ENCODE peak calls at places on chromosome 12, in four cellular contexts. H is heart left ventricle; Z is effector memory CD4-positive, alpha-beta T cell; K is CD8-positive, alpha-beta T cell. U is an unnamed sample.

GRCh38 chr12:19951664-19952063 is 416.7 kb upstream of the PDE3A start:
- DNase-seq in Z (no peak), K (no peak), H (no peak), U (no peak)

GRCh38 chr12:7242176-7243101 is 53.0 kb downstream of the PEX5 start:
- DNase-seq in K (no peak), Z (no peak), H (no peak), U (no peak)

GRCh38 chr12:122166422-122167327 is 7.3 kb downstream of the IL31 start:
- DNase-seq in K (peak; percentile 23), Z (no peak), H (no peak), U (no peak)

GRCh38 chr12:69502342-69503081 is 32.3 kb downstream of the FRS2 start:
- DNase-seq in K (no peak), Z (no peak), H (no peak), U (no peak)

GRCh38 chr12:8949525-8950286 is at the start of gene M6PR:
- DNase-seq in K (peak; percentile 87), Z (peak; percentile 75), H (peak; percentile 94), U (peak; percentile 76)

GRCh38 chr12:100234166-100234565 is 32.7 kb downstream of the DEPDC4 start:
- DNase-seq in H (no peak), K (no peak), Z (no peak), U (no peak)

GRCh38 chr12:26732010-26732908 is 100.7 kb downstream of the ITPR2 start:
- DNase-seq in Z (no peak), H (no peak), K (no peak), U (no peak)

GRCh38 chr12:107200394-107200793 is 107.0 kb upstream of the CRY1 start:
- DNase-seq in K (no peak), Z (no peak), H (no peak), U (no peak)

GRCh38 chr12:77377116-77377515 is 311.7 kb upstream of the E2F7 start:
- DNase-seq in Z (no peak), H (no peak), K (no peak), U (no peak)

GRCh38 chr12:79891506-79892162 is 43.3 kb downstream of the PPP1R12A start:
- DNase-seq in K (no peak), H (no peak), Z (no peak), U (no peak)

GRCh38 chr12:80707830-80708534 is 548 bp downstream of the MYF6 start:
- DNase-seq in K (no peak), Z (no peak), H (no peak), U (no peak)

GRCh38 chr12:3962661-3963483 is 89.7 kb upstream of the PARP11 start:
- DNase-seq in K (peak; percentile 77), Z (peak; percentile 41), H (no peak), U (no peak)

GRCh38 chr12:124319368-124320050 is 24.6 kb downstream of the RFLNA start:
- DNase-seq in H (no peak), Z (no peak), K (no peak), U (no peak)

GRCh38 chr12:116863275-116863767 is 17.9 kb downstream of the HRK start:
- DNase-seq in Z (no peak), H (no peak), K (no peak), U (no peak)

GRCh38 chr12:45866299-45866698 is 124.1 kb downstream of the SCAF11 start:
- DNase-seq in Z (no peak), H (no peak), K (no peak), U (no peak)

GRCh38 chr12:85280138-85280983 is at the start of gene ALX1:
- DNase-seq in K (no peak), Z (no peak), H (no peak), U (no peak)

GRCh38 chr12:90280033-90280432 is 571.4 kb upstream of the ATP2B1 start:
- DNase-seq in H (no peak), K (no peak), Z (no peak), U (no peak)

GRCh38 chr12:54394281-54394719 is 9.8 kb upstream of the ZNF385A start:
- DNase-seq in H (peak; percentile 58), K (peak; percentile 56), Z (no peak), U (no peak)

GRCh38 chr12:70744133-70744532 is 106.9 kb upstream of the PTPRB start:
- DNase-seq in K (no peak), Z (no peak), H (no peak), U (no peak)

GRCh38 chr12:54220092-54220557 is 31.3 kb upstream of the SMUG1 start:
- DNase-seq in H (peak; percentile 61), K (peak; percentile 63), Z (peak; percentile 19), U (peak; percentile 72)

GRCh38 chr12:13945641-13946040 is 35.8 kb downstream of the GRIN2B start:
- DNase-seq in K (no peak), Z (no peak), H (no peak), U (no peak)

GRCh38 chr12:645563-646071 is 17.6 kb downstream of the NINJ2 start:
- DNase-seq in K (no peak), Z (no peak), H (peak; percentile 66), U (no peak)

GRCh38 chr12:82993610-82994009 is 306.9 kb downstream of the TMTC2 start:
- DNase-seq in K (no peak), H (no peak), Z (no peak), U (no peak)

GRCh38 chr12:10272466-10272865 is 35.2 kb upstream of the KLRD1 start:
- DNase-seq in K (no peak), Z (no peak), H (no peak), U (no peak)

GRCh38 chr12:32534698-32535097 is 135.3 kb downstream of the FGD4 start:
- DNase-seq in Z (no peak), K (no peak), H (no peak), U (no peak)
- H3K4me3 ChIP-seq in Z (no peak overlapping the region), K (no peak overlapping the region), H (peak overlapping the region; percentile 44), U (peak overlapping the region; percentile 48)

DNA sequence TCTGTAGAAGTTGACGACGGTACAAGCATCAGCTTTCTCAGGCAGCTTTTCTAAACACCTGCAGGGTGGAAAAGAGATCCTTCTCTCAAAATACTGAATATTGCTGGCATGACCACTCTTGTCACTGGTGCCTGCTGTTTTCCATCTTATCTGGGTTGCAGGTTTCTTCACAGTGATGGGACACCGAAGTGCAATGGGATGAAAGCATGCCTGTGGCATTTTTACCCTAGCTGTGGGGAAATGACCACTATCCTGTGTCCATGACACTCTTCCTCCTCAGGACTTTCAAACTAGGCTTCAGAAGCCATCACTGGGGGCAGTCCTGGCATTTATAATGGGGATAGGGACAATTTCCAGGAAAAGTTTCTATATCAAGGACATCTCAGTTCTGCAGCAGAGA is 98.5 kb downstream of the ETV6 start:
- DNase-seq in Z (no peak), K (no peak), H (no peak), U (no peak)
- H3K4me1 ChIP-seq in Z (no peaks in the 10 kb centered on the region), K (no peaks in the 10 kb centered on the region), H (peaks cover 17% of the 10 kb centered on the region), U (peaks cover 5% of the 10 kb centered on the region)

DNA sequence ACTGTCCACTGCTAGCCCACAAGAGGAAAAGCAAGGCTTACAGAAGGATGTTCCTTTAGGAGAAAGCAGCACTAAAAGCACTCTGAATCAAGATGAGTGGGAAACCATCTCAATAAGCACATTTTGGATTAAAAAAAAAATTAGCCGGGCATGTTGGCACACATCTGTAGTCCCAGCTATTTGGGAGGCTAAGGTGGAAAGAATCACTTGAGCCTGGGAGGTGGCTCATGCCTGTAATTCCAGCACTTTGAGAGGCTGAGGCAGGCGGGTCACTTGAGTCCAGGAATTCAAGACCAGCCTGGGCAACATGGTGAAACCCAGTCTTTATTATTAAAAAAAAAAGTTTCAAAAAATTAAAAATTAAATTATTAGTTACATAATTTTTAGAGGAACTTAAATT is 17.0 kb upstream of the ARL1 start:
- DNase-seq in H (no peak), K (no peak), Z (no peak), U (no peak)
- H3K4me3 ChIP-seq in H (no peak overlapping the region), K (no peak overlapping the region), Z (no peak overlapping the region), U (no peak overlapping the region)

GRCh38 chr12:65946419-65946818 is 122.1 kb downstream of the HMGA2 start:
- DNase-seq in Z (no peak), K (no peak), H (no peak), U (no peak)
- H3K4me1 ChIP-seq in Z (no peaks in the 10 kb centered on the region), K (no peaks in the 10 kb centered on the region), H (peaks cover 12% of the 10 kb centered on the region), U (peaks cover 9% of the 10 kb centered on the region)

GRCh38 chr12:67019070-67019469 is 250.1 kb upstream of the CAND1 start:
- DNase-seq in Z (no peak), K (no peak), H (no peak), U (no peak)
- H3K4me3 ChIP-seq in Z (no peak overlapping the region), K (no peak overlapping the region), H (no peak overlapping the region), U (no peak overlapping the region)

DNA sequence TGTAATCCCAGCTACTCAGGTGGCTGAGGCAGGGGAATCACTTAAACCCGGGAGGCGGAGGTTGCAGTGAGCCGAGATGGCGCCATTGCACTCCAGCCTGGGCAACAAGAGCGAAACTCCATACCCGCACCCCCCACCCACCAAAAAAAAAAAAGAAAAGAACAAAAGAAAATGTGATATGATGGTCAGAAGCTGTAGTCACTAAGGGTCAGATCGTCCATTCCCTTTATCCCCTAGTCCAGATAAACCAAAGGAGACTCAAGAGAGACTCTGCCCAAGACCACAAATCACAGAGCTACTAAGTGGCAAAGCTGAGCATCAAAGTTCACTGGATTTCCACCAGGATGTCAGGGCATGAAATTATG is 3.2 kb downstream of the PPTC7 start:
- DNase-seq in K (no peak), H (no peak), Z (no peak), U (no peak)
- H3K4me1 ChIP-seq in K (peaks cover 74% of the 10 kb centered on the region), H (peaks cover 53% of the 10 kb centered on the region), Z (peaks cover 42% of the 10 kb centered on the region), U (peaks cover 8% of the 10 kb centered on the region)

DNA sequence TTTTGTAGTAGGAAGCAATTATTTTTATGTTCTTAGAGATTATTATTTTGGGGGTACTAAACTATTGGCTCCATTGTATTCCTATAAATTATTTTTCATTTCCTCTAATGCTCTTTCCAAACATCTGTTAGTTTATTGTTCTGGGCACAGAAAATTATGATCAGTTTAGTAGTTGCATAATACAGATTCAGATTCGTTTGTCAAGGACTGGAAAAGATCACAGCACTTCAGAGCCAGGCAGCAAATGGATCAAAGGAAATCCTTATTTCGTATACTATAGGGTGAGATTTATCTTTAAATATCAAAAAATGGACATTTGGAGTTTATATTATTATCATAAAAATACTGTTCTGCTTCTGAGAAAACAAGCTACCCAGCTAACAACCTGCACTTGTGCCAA is 208.7 kb upstream of the PLXNC1 start:
- DNase-seq in Z (no peak), H (no peak), K (no peak), U (no peak)
- H3K4me3 ChIP-seq in Z (no peak overlapping the region), H (no peak overlapping the region), K (no peak overlapping the region), U (no peak overlapping the region)

GRCh38 chr12:113077057-113077858 is 20.7 kb downstream of the DTX1 start:
- DNase-seq in H (no peak), K (no peak), Z (no peak), U (no peak)
- H3K4me1 ChIP-seq in H (no peaks in the 10 kb centered on the region), K (peaks cover 11% of the 10 kb centered on the region), Z (peaks cover 11% of the 10 kb centered on the region), U (no peaks in the 10 kb centered on the region)

GRCh38 chr12:52037248-52037861 is 13.9 kb upstream of the NR4A1 start:
- DNase-seq in H (peak; percentile 75), Z (no peak), K (no peak), U (no peak)

GRCh38 chr12:52035926-52036325 is 15.3 kb upstream of the NR4A1 start:
- DNase-seq in H (no peak), K (no peak), Z (no peak), U (no peak)

GRCh38 chr12:52041032-52041431 is 10.2 kb upstream of the NR4A1 start:
- DNase-seq in K (no peak), Z (no peak), H (no peak), U (no peak)

GRCh38 chr12:52036587-52037171 is 14.6 kb upstream of the NR4A1 start:
- DNase-seq in H (peak; percentile 95), K (peak; percentile 90), Z (peak; percentile 88), U (peak; percentile 68)

GRCh38 chr12:52038447-52038846 is 12.8 kb upstream of the NR4A1 start:
- DNase-seq in K (no peak), H (no peak), Z (no peak), U (no peak)
- H3K4me3 ChIP-seq in K (no peak overlapping the region), H (peak overlapping the region; percentile 94), Z (no peak overlapping the region), U (peak overlapping the region; percentile 95)